ENCODE peak calls at places on chromosomes 2 and 18, in five cellular contexts. G is frontal cortex, I is T-helper 9 cell, M is AG08396, T is fibroblast of mammary gland. A is an unnamed sample.
A peak's percentile ranks its signal among the peaks of the same experiment; 100 is the strongest.

GRCh38 chr2:210577263-210578071 is 21.1 kb downstream of the CPS1 start:
- DNase-seq in G (peak; percentile 7), I (no peak), M (peak; percentile 50), T (peak; percentile 63), A (peak; percentile 41)

GRCh38 chr18:50659091-50660003 is 99.5 kb downstream of the MAPK4 start:
- DNase-seq in G (no peak), I (no peak), M (no peak), T (peak; percentile 46), A (no peak)

GRCh38 chr2:215624423-215624829 is 188.6 kb upstream of the FN1 start:
- DNase-seq in G (no peak), I (no peak), M (peak; percentile 65), T (peak; percentile 100), A (no peak)

GRCh38 chr2:173191601-173192000 is 116.0 kb downstream of the MAP3K20 start:
- DNase-seq in G (no peak), I (no peak), M (no peak), T (peak; percentile 53), A (peak; percentile 67)

GRCh38 chr2:232330068-232330999 is 48.2 kb upstream of the ALPP start:
- DNase-seq in G (no peak), I (no peak), M (no peak), T (no peak), A (no peak)

GRCh38 chr18:50644146-50644545 is 84.3 kb downstream of the MAPK4 start:
- DNase-seq in G (no peak), I (no peak), M (no peak), T (no peak), A (no peak)

GRCh38 chr2:220065581-220065980 is 438.2 kb downstream of the SLC4A3 start:
- DNase-seq in G (no peak), I (no peak), M (no peak), T (peak; percentile 44), A (no peak)

GRCh38 chr2:106124126-106124756 is 69.9 kb downstream of the UXS1 start:
- DNase-seq in G (no peak), I (no peak), M (no peak), T (no peak), A (no peak)

GRCh38 chr2:127479866-127480743 is 46.2 kb downstream of the IWS1 start:
- DNase-seq in G (no peak), I (no peak), M (no peak), T (no peak), A (no peak)

GRCh38 chr2:23286765-23287155 is 98.2 kb upstream of the KLHL29 start:
- DNase-seq in G (no peak), I (no peak), M (peak; percentile 39), T (peak; percentile 68), A (peak; percentile 57)

GRCh38 chr18:46337206-46337710 is 233.1 kb downstream of the HAUS1 start:
- DNase-seq in G (no peak), I (no peak), M (no peak), T (no peak), A (no peak)

GRCh38 chr2:232697807-232698110 is 628 bp downstream of the GIGYF2 start:
- DNase-seq in G (no peak), I (no peak), M (no peak), T (no peak), A (no peak)

GRCh38 chr2:39948016-39948719 is 169.1 kb upstream of the THUMPD2 start:
- DNase-seq in G (no peak), I (no peak), M (no peak), T (peak; percentile 81), A (no peak)

GRCh38 chr2:217706095-217706494 is 296.7 kb downstream of the TNS1 start:
- DNase-seq in G (no peak), I (no peak), M (no peak), T (no peak), A (no peak)

GRCh38 chr2:150610670-150611279 is 123.3 kb upstream of the RND3 start:
- DNase-seq in G (no peak), I (no peak), M (peak; percentile 43), T (peak; percentile 69), A (no peak)

GRCh38 chr2:68925298-68925885 is 27.3 kb downstream of the GKN2 start:
- DNase-seq in G (peak; percentile 53), I (peak; percentile 36), M (peak; percentile 58), T (peak; percentile 52), A (no peak)

GRCh38 chr2:171523969-171524401 is 1.7 kb downstream of the CYBRD1 start:
- DNase-seq in G (no peak), I (no peak), M (peak; percentile 25), T (peak; percentile 29), A (no peak)

GRCh38 chr2:217367464-217367863 is 507.6 kb upstream of the TNP1 start:
- DNase-seq in G (no peak), I (no peak), M (peak; percentile 17), T (no peak), A (peak; percentile 69)

GRCh38 chr2:177030391-177031000 is 182.1 kb upstream of the HNRNPA3 start:
- DNase-seq in G (peak; percentile 14), I (no peak), M (no peak), T (no peak), A (no peak)

GRCh38 chr2:240898108-240898730 is 2.3 kb upstream of the MAB21L4 start:
- DNase-seq in G (no peak), I (no peak), M (no peak), T (no peak), A (no peak)

GRCh38 chr2:41937921-41938708 is 109.7 kb upstream of the PKDCC start:
- DNase-seq in G (no peak), I (no peak), M (no peak), T (no peak), A (peak; percentile 97)

GRCh38 chr2:106095478-106096392 is 98.4 kb downstream of the UXS1 start:
- DNase-seq in G (no peak), I (peak; percentile 72), M (no peak), T (no peak), A (no peak)

GRCh38 chr2:77962943-77963342 is 440.8 kb upstream of the LRRTM4 start:
- DNase-seq in G (no peak), I (no peak), M (no peak), T (no peak), A (no peak)

GRCh38 chr2:211055438-211055837 is 499.0 kb downstream of the CPS1 start:
- DNase-seq in G (no peak), I (no peak), M (no peak), T (no peak), A (no peak)

GRCh38 chr18:80171190-80171872 is 62.3 kb downstream of the ADNP2 start:
- DNase-seq in G (peak; percentile 72), I (peak; percentile 35), M (peak; percentile 80), T (peak; percentile 63), A (peak; percentile 47)

GRCh38 chr2:136136921-136137320 is 19.0 kb upstream of the CXCR4 start:
- DNase-seq in G (no peak), I (no peak), M (no peak), T (no peak), A (no peak)

GRCh38 chr18:2805970-2806943 is 40.5 kb upstream of the EMILIN2 start:
- DNase-seq in G (no peak), I (no peak), M (peak; percentile 18), T (peak; percentile 49), A (no peak)

A was measured in SJSA1.